ENCODE peak calls at places on chromosomes 1 and 21, in ten cellular contexts. I, T, D, Y, S, F, A, C, Q and Z are unnamed samples.

GRCh38 chr1:183685112-183685713 is 32.1 kb upstream of the APOBEC4 start:
- DNase-seq in A (peak), D (no peak), T (no peak), C (peak), S (peak), Q (no peak), F (no peak), I (peak), Y (peak), Z (no peak)

GRCh38 chr21:44318489-44319285 is 18.8 kb downstream of the PFKL start:
- DNase-seq in F (no peak), A (no peak), I (no peak), C (no peak), T (no peak), S (no peak), Q (no peak), Y (no peak), D (no peak), Z (no peak)

GRCh38 chr1:19665456-19666138 is 922 bp downstream of the HTR6 start:
- DNase-seq in F (no peak), A (no peak), D (no peak), T (no peak), S (no peak), C (no peak), Q (no peak), Y (no peak), I (no peak), Z (peak)

GRCh38 chr1:201682964-201683363 is 144.0 kb downstream of the NAV1 start:
- DNase-seq in A (no peak), Q (no peak), T (no peak), F (no peak), Y (no peak), I (no peak), S (no peak), C (no peak), D (no peak), Z (no peak)

GRCh38 chr1:197250616-197251015 is 17.4 kb upstream of the CRB1 start:
- DNase-seq in I (no peak), F (no peak), A (no peak), D (no peak), Y (no peak), Q (no peak), S (no peak), T (no peak), C (no peak), Z (no peak)

GRCh38 chr1:35725591-35725990 is 6.9 kb upstream of the C1orf216 start:
- DNase-seq in T (no peak), D (no peak), S (no peak), Q (no peak), C (no peak), F (no peak), Y (peak), A (no peak), I (no peak), Z (no peak)

GRCh38 chr1:117366281-117366981 is 818 bp upstream of the MAN1A2 start:
- DNase-seq in I (peak), D (peak), A (peak), F (peak), S (peak), Q (peak), C (peak), Y (peak), T (peak), Z (peak)

GRCh38 chr1:37763791-37764741 is 854 bp downstream of the EPHA10 start:
- DNase-seq in S (peak), Y (peak), C (no peak), T (no peak), Q (no peak), F (peak), A (peak), D (no peak), I (no peak), Z (peak)

GRCh38 chr1:228871314-228872061 is 136.2 kb downstream of the RHOU start:
- DNase-seq in D (no peak), T (no peak), A (no peak), C (no peak), S (no peak), Q (no peak), F (no peak), Y (no peak), I (no peak), Z (no peak)

GRCh38 chr1:204520834-204521709 is 4.9 kb downstream of the MDM4 start:
- DNase-seq in S (no peak), C (no peak), T (no peak), Q (no peak), D (no peak), A (no peak), F (no peak), Y (peak), I (no peak), Z (no peak)

GRCh38 chr1:105793541-105794146 is 1262.8 kb upstream of the PRMT6 start:
- DNase-seq in T (no peak), Q (no peak), C (peak), A (peak), F (no peak), D (no peak), Y (no peak), I (no peak), S (peak), Z (peak)

GRCh38 chr1:33349081-33349759 is 28.3 kb upstream of the A3GALT2 start:
- DNase-seq in A (no peak), I (peak), C (peak), F (peak), D (no peak), T (peak), S (peak), Q (peak), Y (no peak), Z (peak)
- TF ChIP-seq POLR2A in A (no peak), I (peak), C (no peak), F (no peak), D (no peak), T (no peak), S (no peak), Q (no peak), Y (no peak), Z (no peak)

DNA sequence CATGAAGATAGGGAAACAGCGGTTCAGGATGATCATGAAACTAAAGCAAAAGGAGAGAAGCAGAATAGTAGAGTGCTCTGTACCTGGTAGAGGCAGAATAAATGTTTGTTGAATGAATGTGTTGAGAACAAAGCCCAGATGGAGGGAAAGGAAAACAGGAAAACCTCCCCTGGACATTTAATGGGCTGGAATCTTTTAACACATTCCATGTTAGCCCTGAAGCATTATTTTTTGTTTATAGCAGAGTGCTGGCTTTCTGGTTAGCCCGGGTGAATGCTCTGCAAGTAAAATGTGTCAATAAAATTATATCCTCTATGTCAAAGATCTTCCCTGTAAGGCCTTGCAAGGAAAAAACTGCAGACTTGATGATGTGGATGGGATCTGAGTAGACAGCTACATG is 60.2 kb downstream of the ABCA4 start:
- DNase-seq in C (no peak), Q (no peak), A (no peak), T (no peak), D (no peak), S (no peak), Y (no peak), F (no peak), I (no peak), Z (no peak)
- H3K4me3 ChIP-seq in C (no peak), Q (no peak), A (no peak), T (no peak), D (no peak), S (no peak), Y (no peak), F (no peak), I (no peak), Z (no peak)

DNA sequence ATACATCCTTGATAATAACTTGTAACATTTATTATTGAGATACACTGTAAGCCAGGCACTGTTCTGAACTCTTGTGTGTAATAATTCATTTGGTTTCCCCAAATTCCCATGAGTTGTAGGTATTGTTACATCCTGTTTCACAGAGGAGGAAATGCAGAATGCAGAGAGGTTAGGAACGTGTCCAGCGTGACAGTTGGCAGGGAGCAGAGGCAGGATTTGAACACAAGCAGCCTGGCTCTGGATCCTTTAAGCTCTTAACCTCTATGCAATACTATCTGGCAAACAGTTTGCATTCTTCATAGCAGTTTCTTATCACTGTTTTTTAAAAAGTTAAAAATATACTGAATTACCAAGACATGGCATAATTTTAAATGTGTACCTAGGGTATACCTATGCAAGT is 30.5 kb downstream of the EEIG2 start:
- DNase-seq in F (no peak), S (no peak), Y (peak), T (peak), D (no peak), I (no peak), C (no peak), A (no peak), Q (no peak), Z (no peak)
- TF ChIP-seq POLR2A in F (no peak), S (no peak), Y (no peak), T (no peak), D (no peak), I (no peak), C (no peak), A (no peak), Q (no peak), Z (no peak)

GRCh38 chr1:119080586-119080985 is 59.9 kb downstream of the WARS2 start:
- DNase-seq in F (peak), S (no peak), Y (peak), Q (no peak), T (peak), D (no peak), C (no peak), A (no peak), I (no peak), Z (no peak)
- H3K4me3 ChIP-seq in F (peak), S (no peak), Y (peak), Q (no peak), T (no peak), D (peak), C (no peak), A (no peak), I (no peak), Z (no peak)

GRCh38 chr21:29299906-29300546 is 1.3 kb downstream of the BACH1 start:
- DNase-seq in T (no peak), A (peak), I (peak), D (no peak), Y (peak), F (peak), S (peak), Q (peak), C (peak), Z (peak)

GRCh38 chr21:29298348-29299045 is at the start of gene BACH1:
- DNase-seq in T (peak), Q (peak), F (peak), A (peak), C (peak), Y (peak), S (peak), D (peak), I (peak), Z (peak)

GRCh38 chr21:29297483-29298347 is 1.0 kb upstream of the BACH1 start:
- DNase-seq in D (peak), C (no peak), S (no peak), A (no peak), Y (no peak), Q (no peak), F (no peak), T (no peak), I (no peak), Z (no peak)

GRCh38 chr21:29300547-29301138 is 1.9 kb downstream of the BACH1 start:
- DNase-seq in Q (no peak), A (no peak), F (no peak), Y (peak), D (no peak), S (no peak), I (no peak), T (no peak), C (no peak), Z (no peak)

GRCh38 chr21:29299046-29299905 is 554 bp downstream of the BACH1 start:
- DNase-seq in T (peak), A (peak), C (peak), Y (peak), S (peak), D (peak), Q (peak), F (peak), I (peak), Z (peak)
- TF ChIP-seq POLR2A in T (no peak), A (peak), C (no peak), Y (peak), S (no peak), D (no peak), Q (no peak), F (no peak), I (no peak), Z (no peak)